ENCODE peak calls at places on chromosomes 7 and 10, in eight cellular contexts. One of them, this sample, is unnamed.

GRCh38 chr7:100545636-100546128 is 6.7 kb downstream of the AGFG2 start:
- DNase-seq in right lobe of liver: peak; percentile 63
- DNase-seq in astrocyte of the spinal cord: peak; percentile 94
- DNase-seq in left lung: no peak
- DNase-seq in colonic mucosa: no peak
- DNase-seq in RWPE1: peak; percentile 96
- DNase-seq in heart left ventricle: no peak
- DNase-seq in cardiac muscle cell: peak; percentile 91
- DNase-seq in this sample: peak; percentile 94

GRCh38 chr10:102773986-102774385 is 30.2 kb downstream of the WBP1L start:
- DNase-seq in right lobe of liver: no peak
- DNase-seq in astrocyte of the spinal cord: peak; percentile 66
- DNase-seq in left lung: no peak
- DNase-seq in colonic mucosa: no peak
- DNase-seq in RWPE1: no peak
- DNase-seq in heart left ventricle: peak; percentile 64
- DNase-seq in cardiac muscle cell: peak; percentile 55
- DNase-seq in this sample: no peak

GRCh38 chr10:17784701-17785100 is 24.4 kb upstream of the MRC1 start:
- DNase-seq in right lobe of liver: no peak
- DNase-seq in astrocyte of the spinal cord: peak; percentile 22
- DNase-seq in left lung: no peak
- DNase-seq in colonic mucosa: no peak
- DNase-seq in RWPE1: peak; percentile 58
- DNase-seq in heart left ventricle: no peak
- DNase-seq in cardiac muscle cell: peak; percentile 42
- DNase-seq in this sample: peak; percentile 53

GRCh38 chr10:118595598-118596425 is at the start of gene PRLHR:
- DNase-seq in right lobe of liver: no peak
- DNase-seq in astrocyte of the spinal cord: no peak
- DNase-seq in left lung: no peak
- DNase-seq in colonic mucosa: no peak
- DNase-seq in RWPE1: peak; percentile 42
- DNase-seq in heart left ventricle: peak; percentile 29
- DNase-seq in cardiac muscle cell: peak; percentile 57
- DNase-seq in this sample: peak; percentile 20

GRCh38 chr7:151853896-151854807 is 22.8 kb downstream of the PRKAG2 start:
- DNase-seq in right lobe of liver: peak; percentile 56
- DNase-seq in astrocyte of the spinal cord: no peak
- DNase-seq in left lung: no peak
- DNase-seq in colonic mucosa: no peak
- DNase-seq in RWPE1: no peak
- DNase-seq in heart left ventricle: peak; percentile 44
- DNase-seq in cardiac muscle cell: no peak
- DNase-seq in this sample: no peak

GRCh38 chr7:135620980-135621850 is 41.1 kb upstream of the STMP1 start:
- DNase-seq in right lobe of liver: no peak
- DNase-seq in astrocyte of the spinal cord: peak; percentile 93
- DNase-seq in left lung: no peak
- DNase-seq in colonic mucosa: peak; percentile 39
- DNase-seq in RWPE1: peak; percentile 45
- DNase-seq in heart left ventricle: peak; percentile 26
- DNase-seq in cardiac muscle cell: peak; percentile 91
- DNase-seq in this sample: peak; percentile 76

GRCh38 chr10:101645659-101646058 is 49.3 kb downstream of the FBXW4 start:
- DNase-seq in right lobe of liver: no peak
- DNase-seq in astrocyte of the spinal cord: no peak
- DNase-seq in left lung: no peak
- DNase-seq in colonic mucosa: no peak
- DNase-seq in RWPE1: no peak
- DNase-seq in heart left ventricle: no peak
- DNase-seq in cardiac muscle cell: no peak
- DNase-seq in this sample: no peak

GRCh38 chr7:23491502-23491901 is 21.2 kb upstream of the IGF2BP3 start:
- DNase-seq in right lobe of liver: no peak
- DNase-seq in astrocyte of the spinal cord: no peak
- DNase-seq in left lung: no peak
- DNase-seq in colonic mucosa: no peak
- DNase-seq in RWPE1: no peak
- DNase-seq in heart left ventricle: no peak
- DNase-seq in cardiac muscle cell: peak; percentile 26
- DNase-seq in this sample: no peak

GRCh38 chr7:23117841-23118240 is 12.3 kb downstream of the KLHL7 start:
- DNase-seq in right lobe of liver: no peak
- DNase-seq in astrocyte of the spinal cord: no peak
- DNase-seq in left lung: no peak
- DNase-seq in colonic mucosa: no peak
- DNase-seq in RWPE1: no peak
- DNase-seq in heart left ventricle: no peak
- DNase-seq in cardiac muscle cell: no peak
- DNase-seq in this sample: no peak

GRCh38 chr7:2209146-2209960 is 23.4 kb downstream of the MAD1L1 start:
- DNase-seq in right lobe of liver: peak; percentile 72
- DNase-seq in astrocyte of the spinal cord: peak; percentile 62
- DNase-seq in left lung: peak; percentile 54
- DNase-seq in colonic mucosa: peak; percentile 39
- DNase-seq in RWPE1: peak; percentile 54
- DNase-seq in heart left ventricle: peak; percentile 72
- DNase-seq in cardiac muscle cell: peak; percentile 83
- DNase-seq in this sample: peak; percentile 39

GRCh38 chr10:56319386-56319785 is 41.7 kb downstream of the ZWINT start:
- DNase-seq in right lobe of liver: no peak
- DNase-seq in astrocyte of the spinal cord: peak; percentile 68
- DNase-seq in left lung: no peak
- DNase-seq in colonic mucosa: no peak
- DNase-seq in RWPE1: peak; percentile 16
- DNase-seq in heart left ventricle: no peak
- DNase-seq in cardiac muscle cell: no peak
- DNase-seq in this sample: peak; percentile 35

GRCh38 chr10:122407375-122408125 is 33.0 kb downstream of the PLEKHA1 start:
- DNase-seq in right lobe of liver: peak; percentile 12
- DNase-seq in astrocyte of the spinal cord: no peak
- DNase-seq in left lung: no peak
- DNase-seq in colonic mucosa: no peak
- DNase-seq in RWPE1: no peak
- DNase-seq in heart left ventricle: no peak
- DNase-seq in cardiac muscle cell: peak; percentile 17
- DNase-seq in this sample: no peak

GRCh38 chr10:8978100-8978499 is 923.6 kb downstream of the GATA3 start:
- DNase-seq in right lobe of liver: no peak
- DNase-seq in astrocyte of the spinal cord: no peak
- DNase-seq in left lung: no peak
- DNase-seq in colonic mucosa: no peak
- DNase-seq in RWPE1: peak; percentile 20
- DNase-seq in heart left ventricle: no peak
- DNase-seq in cardiac muscle cell: no peak
- DNase-seq in this sample: peak; percentile 87

GRCh38 chr7:20407585-20408466 is 77.1 kb downstream of the ITGB8 start:
- DNase-seq in right lobe of liver: no peak
- DNase-seq in astrocyte of the spinal cord: peak; percentile 45
- DNase-seq in left lung: peak; percentile 55
- DNase-seq in colonic mucosa: no peak
- DNase-seq in RWPE1: peak; percentile 71
- DNase-seq in heart left ventricle: peak; percentile 68
- DNase-seq in cardiac muscle cell: peak; percentile 85
- DNase-seq in this sample: peak; percentile 84

GRCh38 chr7:30894009-30894408 is 17.6 kb upstream of the AQP1 start:
- DNase-seq in right lobe of liver: no peak
- DNase-seq in astrocyte of the spinal cord: no peak
- DNase-seq in left lung: no peak
- DNase-seq in colonic mucosa: no peak
- DNase-seq in RWPE1: no peak
- DNase-seq in heart left ventricle: no peak
- DNase-seq in cardiac muscle cell: no peak
- DNase-seq in this sample: no peak

GRCh38 chr10:96322275-96322674 is 18.0 kb downstream of the DNTT start:
- DNase-seq in right lobe of liver: no peak
- DNase-seq in astrocyte of the spinal cord: no peak
- DNase-seq in left lung: no peak
- DNase-seq in colonic mucosa: no peak
- DNase-seq in RWPE1: no peak
- DNase-seq in heart left ventricle: no peak
- DNase-seq in cardiac muscle cell: no peak
- DNase-seq in this sample: no peak

GRCh38 chr10:96325719-96326373 is 21.6 kb downstream of the DNTT start:
- DNase-seq in right lobe of liver: no peak
- DNase-seq in astrocyte of the spinal cord: no peak
- DNase-seq in left lung: no peak
- DNase-seq in colonic mucosa: no peak
- DNase-seq in RWPE1: no peak
- DNase-seq in heart left ventricle: no peak
- DNase-seq in cardiac muscle cell: no peak
- DNase-seq in this sample: no peak

GRCh38 chr10:96319754-96320514 is 15.7 kb downstream of the DNTT start:
- DNase-seq in right lobe of liver: no peak
- DNase-seq in astrocyte of the spinal cord: no peak
- DNase-seq in left lung: no peak
- DNase-seq in colonic mucosa: no peak
- DNase-seq in RWPE1: no peak
- DNase-seq in heart left ventricle: no peak
- DNase-seq in cardiac muscle cell: peak; percentile 2
- DNase-seq in this sample: no peak

GRCh38 chr10:96324447-96324846 is 20.2 kb downstream of the DNTT start:
- DNase-seq in right lobe of liver: no peak
- DNase-seq in astrocyte of the spinal cord: no peak
- DNase-seq in left lung: no peak
- DNase-seq in colonic mucosa: no peak
- DNase-seq in RWPE1: no peak
- DNase-seq in heart left ventricle: no peak
- DNase-seq in cardiac muscle cell: no peak
- DNase-seq in this sample: no peak

GRCh38 chr10:96321822-96322221 is 17.6 kb downstream of the DNTT start:
- DNase-seq in right lobe of liver: no peak
- DNase-seq in astrocyte of the spinal cord: no peak
- DNase-seq in left lung: no peak
- DNase-seq in colonic mucosa: no peak
- DNase-seq in RWPE1: no peak
- DNase-seq in heart left ventricle: no peak
- DNase-seq in cardiac muscle cell: no peak
- DNase-seq in this sample: no peak
- TF ChIP-seq CTCF in right lobe of liver: no peak
- TF ChIP-seq CTCF in astrocyte of the spinal cord: no peak
- TF ChIP-seq CTCF in left lung: no peak
- TF ChIP-seq CTCF in colonic mucosa: no peak
- TF ChIP-seq CTCF in RWPE1: no peak
- TF ChIP-seq CTCF in heart left ventricle: no peak
- TF ChIP-seq CTCF in cardiac muscle cell: no peak
- TF ChIP-seq CTCF in this sample: no peak

GRCh38 chr7:84912993-84913635 is 273.7 kb downstream of the SEMA3D start:
- DNase-seq in right lobe of liver: no peak
- DNase-seq in astrocyte of the spinal cord: no peak
- DNase-seq in left lung: no peak
- DNase-seq in colonic mucosa: no peak
- DNase-seq in RWPE1: no peak
- DNase-seq in heart left ventricle: no peak
- DNase-seq in cardiac muscle cell: peak; percentile 5
- DNase-seq in this sample: no peak

GRCh38 chr7:84913731-84914130 is 273.1 kb downstream of the SEMA3D start:
- DNase-seq in right lobe of liver: no peak
- DNase-seq in astrocyte of the spinal cord: peak; percentile 7
- DNase-seq in left lung: no peak
- DNase-seq in colonic mucosa: no peak
- DNase-seq in RWPE1: no peak
- DNase-seq in heart left ventricle: no peak
- DNase-seq in cardiac muscle cell: no peak
- DNase-seq in this sample: peak; percentile 20

GRCh38 chr7:84912537-84912936 is 274.3 kb downstream of the SEMA3D start:
- DNase-seq in right lobe of liver: no peak
- DNase-seq in astrocyte of the spinal cord: no peak
- DNase-seq in left lung: no peak
- DNase-seq in colonic mucosa: no peak
- DNase-seq in RWPE1: no peak
- DNase-seq in heart left ventricle: no peak
- DNase-seq in cardiac muscle cell: no peak
- DNase-seq in this sample: no peak

GRCh38 chr7:84916161-84916560 is 270.7 kb downstream of the SEMA3D start:
- DNase-seq in right lobe of liver: no peak
- DNase-seq in astrocyte of the spinal cord: no peak
- DNase-seq in left lung: no peak
- DNase-seq in colonic mucosa: no peak
- DNase-seq in RWPE1: no peak
- DNase-seq in heart left ventricle: no peak
- DNase-seq in cardiac muscle cell: no peak
- DNase-seq in this sample: no peak

DNA sequence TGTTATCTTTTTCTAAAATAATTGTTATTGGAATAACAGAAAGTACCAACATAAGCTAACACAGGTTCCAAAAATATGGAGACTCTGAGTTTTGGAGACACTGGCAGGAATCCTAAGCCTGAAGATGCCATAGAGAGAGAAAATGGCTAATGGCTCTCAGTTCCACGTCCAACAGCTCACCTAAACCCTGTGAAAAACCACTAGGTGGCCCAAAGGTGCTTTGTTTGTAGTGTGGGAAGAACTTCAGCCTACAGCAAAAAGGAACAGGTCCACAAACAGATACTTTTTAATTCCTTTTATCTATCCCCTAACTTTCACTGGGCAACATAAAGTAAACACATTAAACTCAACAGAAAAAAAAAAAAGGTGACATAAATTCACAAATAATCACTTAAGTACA is 272.3 kb downstream of the SEMA3D start:
- DNase-seq in right lobe of liver: no peak
- DNase-seq in astrocyte of the spinal cord: no peak
- DNase-seq in left lung: no peak
- DNase-seq in colonic mucosa: no peak
- DNase-seq in RWPE1: no peak
- DNase-seq in heart left ventricle: no peak
- DNase-seq in cardiac muscle cell: no peak
- DNase-seq in this sample: peak; percentile 28
- TF ChIP-seq CTCF in right lobe of liver: peak; percentile 49
- TF ChIP-seq CTCF in astrocyte of the spinal cord: no peak
- TF ChIP-seq CTCF in left lung: no peak
- TF ChIP-seq CTCF in colonic mucosa: no peak
- TF ChIP-seq CTCF in RWPE1: no peak
- TF ChIP-seq CTCF in heart left ventricle: peak; percentile 3
- TF ChIP-seq CTCF in cardiac muscle cell: no peak
- TF ChIP-seq CTCF in this sample: no peak

GRCh38 chr7:83267141-83267631 is 104.5 kb upstream of the PCLO start:
- DNase-seq in right lobe of liver: no peak
- DNase-seq in astrocyte of the spinal cord: peak; percentile 35
- DNase-seq in left lung: no peak
- DNase-seq in colonic mucosa: no peak
- DNase-seq in RWPE1: no peak
- DNase-seq in heart left ventricle: no peak
- DNase-seq in cardiac muscle cell: peak; percentile 14
- DNase-seq in this sample: peak; percentile 0
- TF ChIP-seq CTCF in right lobe of liver: no peak
- TF ChIP-seq CTCF in astrocyte of the spinal cord: no peak
- TF ChIP-seq CTCF in left lung: no peak
- TF ChIP-seq CTCF in colonic mucosa: no peak
- TF ChIP-seq CTCF in RWPE1: no peak
- TF ChIP-seq CTCF in heart left ventricle: no peak
- TF ChIP-seq CTCF in cardiac muscle cell: no peak
- TF ChIP-seq CTCF in this sample: no peak

DNA sequence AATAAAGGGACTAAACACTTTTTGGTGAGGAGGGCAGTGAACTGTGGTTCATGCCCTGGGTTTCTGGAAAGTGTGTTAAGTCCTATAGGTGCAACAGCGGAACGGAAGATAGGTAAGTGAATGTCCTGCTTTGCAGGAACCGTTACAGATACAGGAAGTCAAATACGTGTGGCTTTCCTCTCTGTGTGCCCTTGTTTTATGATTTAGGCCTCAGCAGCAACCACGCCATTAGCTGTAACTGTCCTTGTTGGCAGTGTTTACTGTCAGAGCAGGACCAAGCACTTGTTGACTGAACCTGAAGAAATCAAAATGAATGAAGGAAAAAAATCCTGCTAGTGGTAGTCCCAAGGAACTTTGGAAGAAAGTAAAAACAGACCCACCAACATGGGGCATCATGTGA is 150.3 kb downstream of the PIP4K2A start:
- DNase-seq in right lobe of liver: no peak
- DNase-seq in astrocyte of the spinal cord: no peak
- DNase-seq in left lung: no peak
- DNase-seq in colonic mucosa: no peak
- DNase-seq in RWPE1: no peak
- DNase-seq in heart left ventricle: no peak
- DNase-seq in cardiac muscle cell: no peak
- DNase-seq in this sample: no peak
- TF ChIP-seq CTCF in right lobe of liver: no peak
- TF ChIP-seq CTCF in astrocyte of the spinal cord: no peak
- TF ChIP-seq CTCF in left lung: no peak
- TF ChIP-seq CTCF in colonic mucosa: no peak
- TF ChIP-seq CTCF in RWPE1: no peak
- TF ChIP-seq CTCF in heart left ventricle: no peak
- TF ChIP-seq CTCF in cardiac muscle cell: no peak
- TF ChIP-seq CTCF in this sample: no peak

This sample was measured in MCF 10A.